ENCODE peak calls at places on chromosomes 16 and 17, in seven cellular contexts. S is caudate nucleus, N is fibroblast of lung, Y is A549, C is colonic mucosa, J is testis, M is PC-9. G is an unnamed sample.

GRCh38 chr16:73176577-73177013 is 128.7 kb upstream of the ZFHX3 start:
- DNase-seq in S (no peak), Y (peak), M (peak), N (peak), J (no peak), C (no peak), G (no peak)

GRCh38 chr16:87587636-87588035 is 14.7 kb upstream of the JPH3 start:
- DNase-seq in N (no peak), M (no peak), S (no peak), Y (no peak), J (no peak), C (no peak), G (no peak)

GRCh38 chr17:29590261-29590978 is 972 bp upstream of the GIT1 start:
- DNase-seq in C (no peak), M (peak), J (no peak), Y (peak), S (peak), N (peak), G (no peak)

GRCh38 chr17:49508061-49508865 is 13.2 kb downstream of the NGFR start:
- DNase-seq in N (no peak), Y (peak), C (no peak), M (peak), S (no peak), J (no peak), G (no peak)

GRCh38 chr17:78133971-78134898 is 3.7 kb downstream of the TMC8 start:
- DNase-seq in N (peak), C (peak), S (no peak), J (no peak), Y (peak), M (no peak), G (no peak)

GRCh38 chr16:19980866-19981265 is 92.8 kb downstream of the GPR139 start:
- DNase-seq in M (no peak), Y (peak), J (peak), C (no peak), S (no peak), N (no peak), G (no peak)

GRCh38 chr16:82509636-82510035 is 117.1 kb upstream of the CDH13 start:
- DNase-seq in M (no peak), S (peak), Y (no peak), C (no peak), J (no peak), N (no peak), G (peak)

GRCh38 chr16:30088237-30088831 is 3.4 kb downstream of the TBX6 start:
- DNase-seq in S (no peak), M (no peak), J (no peak), C (no peak), N (no peak), Y (no peak), G (no peak)

GRCh38 chr17:61464121-61464905 is 12.1 kb downstream of the TBX4 start:
- DNase-seq in N (no peak), M (no peak), C (no peak), J (no peak), S (no peak), Y (no peak), G (no peak)

GRCh38 chr16:1333854-1334719 is 642 bp downstream of the BAIAP3 start:
- DNase-seq in J (no peak), C (no peak), Y (no peak), N (no peak), M (no peak), S (no peak), G (no peak)

GRCh38 chr17:29176500-29177351 is 3.5 kb downstream of the MYO18A start:
- DNase-seq in M (peak), J (peak), N (peak), Y (peak), C (peak), S (no peak), G (no peak)

GRCh38 chr17:77473615-77474226 is 333.0 kb downstream of the SEC14L1 start:
- DNase-seq in C (no peak), J (no peak), M (no peak), N (no peak), S (no peak), Y (no peak), G (no peak)

GRCh38 chr17:82949361-82949760 is 109.5 kb upstream of the ZNF750 start:
- DNase-seq in M (no peak), Y (no peak), N (no peak), J (no peak), S (no peak), C (no peak), G (no peak)

GRCh38 chr16:68079616-68080344 is 5.4 kb upstream of the NFATC3 start:
- DNase-seq in J (peak), N (peak), C (peak), S (no peak), Y (no peak), M (no peak), G (no peak)

GRCh38 chr16:10791048-10791447 is 27.5 kb downstream of the TVP23A start:
- DNase-seq in M (no peak), Y (no peak), S (no peak), J (no peak), C (no peak), N (no peak), G (no peak)

GRCh38 chr16:10787304-10787703 is 31.3 kb downstream of the TVP23A start:
- DNase-seq in N (no peak), Y (no peak), S (no peak), M (no peak), J (no peak), C (no peak), G (no peak)

GRCh38 chr16:10788665-10789064 is 29.9 kb downstream of the TVP23A start:
- DNase-seq in S (no peak), Y (no peak), C (no peak), N (no peak), J (no peak), M (no peak), G (no peak)
- H3K27ac ChIP-seq in S (no peak), Y (no peak), C (no peak), N (no peak), J (no peak), M (no peak), G (no peak)

DNA sequence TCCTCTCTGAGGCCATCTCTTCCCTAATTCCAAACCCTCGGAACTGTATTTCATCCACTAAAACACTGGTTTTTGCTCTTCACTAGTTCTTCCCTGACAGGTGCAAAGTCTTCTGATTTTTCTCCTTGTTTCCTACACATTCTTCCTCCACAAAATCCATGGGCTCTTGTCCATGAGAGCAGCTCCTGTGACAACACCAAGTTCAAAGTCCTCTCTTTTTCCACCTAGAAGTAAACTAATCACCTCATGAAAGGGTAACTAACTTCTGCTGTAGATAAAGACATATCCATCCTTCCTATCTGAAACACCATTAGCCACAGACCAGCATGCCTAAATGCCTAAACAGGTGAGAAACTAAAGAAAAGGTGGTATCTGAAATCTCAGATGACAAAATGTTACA is 2.9 kb downstream of the PIP4K2B start:
- DNase-seq in S (no peak), C (no peak), Y (no peak), N (no peak), J (no peak), M (no peak), G (no peak)
- H3K27ac ChIP-seq in S (no peak), C (no peak), Y (no peak), N (no peak), J (no peak), M (no peak), G (no peak)

GRCh38 chr16:50956637-50957036 is 194.4 kb downstream of the SALL1 start:
- DNase-seq in S (no peak), C (no peak), J (no peak), N (no peak), M (no peak), Y (no peak), G (no peak)
- H3K27ac ChIP-seq in S (no peak), C (no peak), J (no peak), N (no peak), M (no peak), Y (no peak), G (no peak)

GRCh38 chr16:9499921-9500593 is 408.6 kb downstream of the HAPSTR1 start:
- DNase-seq in C (no peak), J (no peak), S (no peak), Y (no peak), N (no peak), M (no peak), G (no peak)
- H3K27ac ChIP-seq in C (no peak), J (no peak), S (no peak), Y (no peak), N (no peak), M (no peak), G (no peak)

DNA sequence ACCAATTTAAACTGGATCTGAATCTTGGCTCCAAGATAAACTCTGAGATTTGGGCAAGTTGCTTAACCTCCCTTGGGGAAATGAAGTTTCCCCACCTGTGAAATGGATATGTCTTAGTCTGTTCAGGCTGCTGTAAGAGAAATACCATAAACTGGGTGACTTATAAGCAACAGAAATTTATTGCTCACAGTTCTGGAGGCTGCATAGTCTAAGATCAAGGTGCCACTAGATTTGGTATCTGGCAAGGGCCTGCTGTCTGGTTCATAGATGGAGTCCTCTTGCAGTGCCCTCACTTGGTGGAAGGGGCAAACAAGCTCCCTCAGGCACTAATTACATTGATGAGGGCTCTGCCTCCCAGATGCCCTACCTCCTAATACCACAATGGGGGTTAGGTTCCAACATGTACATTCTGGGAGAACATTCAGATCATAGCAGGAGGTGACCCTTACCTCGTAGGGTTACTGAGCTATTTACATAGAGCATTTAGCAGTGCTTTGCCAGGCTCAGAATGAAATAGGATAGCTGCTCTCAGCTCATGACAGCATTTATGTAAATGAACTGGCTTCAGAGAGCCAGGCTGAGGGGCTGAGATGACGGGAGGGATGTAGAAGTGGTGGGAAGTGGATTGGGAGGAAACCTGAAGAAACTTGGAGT is 83.9 kb downstream of the SPECC1 start:
- DNase-seq in Y (no peak), M (no peak), S (no peak), N (no peak), C (no peak), J (peak), G (no peak)
- H3K27ac ChIP-seq in Y (no peak), M (no peak), S (no peak), N (no peak), C (no peak), J (peak), G (no peak)

DNA sequence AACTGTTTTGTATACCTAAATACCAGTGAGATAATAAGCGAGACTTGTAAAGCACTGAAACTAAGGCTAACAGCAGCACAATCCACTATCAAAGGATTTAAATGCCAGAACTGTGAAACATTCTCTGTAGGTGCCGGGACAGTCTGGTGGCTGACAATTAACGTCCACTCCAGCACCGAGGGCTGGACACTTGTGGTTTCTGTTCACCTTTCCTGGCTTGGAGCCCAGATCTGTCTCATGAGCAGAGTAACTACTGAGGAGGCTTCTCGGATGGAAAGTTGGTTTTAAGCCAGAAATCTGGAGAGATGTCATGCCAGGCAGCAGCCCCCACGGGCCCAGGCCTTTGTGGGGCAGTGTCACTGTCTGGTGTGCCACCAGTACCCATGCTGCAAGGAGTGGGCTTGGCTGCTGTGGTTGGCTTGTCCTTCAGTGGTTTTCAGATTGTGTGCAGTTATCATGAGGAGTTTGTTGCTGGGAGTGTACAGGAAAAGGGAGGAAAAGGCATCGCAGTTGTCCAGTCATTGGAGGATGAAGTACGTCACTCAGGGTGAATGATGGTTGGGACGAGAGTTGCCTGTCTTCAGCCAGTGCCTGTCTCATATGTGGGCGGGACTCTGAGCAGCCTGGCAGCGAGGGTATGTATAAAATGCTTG is 35.5 kb downstream of the UBN1 start:
- DNase-seq in J (peak), N (peak), S (no peak), C (no peak), M (peak), Y (no peak), G (no peak)
- H3K27ac ChIP-seq in J (no peak), N (no peak), S (no peak), C (no peak), M (peak), Y (no peak), G (no peak)

DNA sequence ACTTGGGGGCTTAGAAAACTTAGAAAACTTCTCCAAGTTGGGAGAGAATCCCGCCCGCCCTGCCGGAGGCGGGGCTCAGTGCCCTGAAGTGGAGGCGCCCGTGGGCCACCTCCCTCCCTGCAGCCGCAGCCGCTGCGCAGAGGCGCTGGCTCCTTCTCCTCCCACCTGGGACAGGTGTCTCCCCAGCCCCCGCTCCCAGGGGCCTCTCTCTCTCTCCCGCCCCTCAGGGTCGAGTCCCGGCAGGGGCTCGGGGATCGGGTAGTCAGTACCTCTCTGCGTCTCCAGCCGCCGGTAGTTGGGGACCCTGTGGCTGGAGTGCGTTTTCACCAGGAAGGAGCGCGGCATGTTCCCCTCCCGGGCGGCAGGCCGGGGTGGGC is 257 bp downstream of the SNAI3 start:
- DNase-seq in M (peak), C (no peak), N (no peak), J (no peak), S (no peak), Y (no peak), G (no peak)
- H3K27ac ChIP-seq in M (no peak), C (no peak), N (no peak), J (no peak), S (no peak), Y (peak), G (no peak)

GRCh38 chr17:40952675-40953074 is 14.1 kb downstream of the KRT39 start:
- DNase-seq in N (peak), C (no peak), J (no peak), Y (no peak), S (no peak), M (peak), G (no peak)
- H3K27ac ChIP-seq in N (peak), C (no peak), J (no peak), Y (peak), S (no peak), M (peak), G (no peak)